ENCODE peak calls at places on chromosomes 4 and X, in seven cellular contexts. W, M, O, P, G, R and T are unnamed samples.

GRCh38 chr4:2322801-2323200 is 60.9 kb upstream of the MXD4 start:
- DNase-seq in R (no peak), P (peak; percentile 18), W (peak; percentile 54), M (no peak), G (no peak), O (peak; percentile 26), T (no peak)

GRCh38 chrX:66233206-66233605 is 69.2 kb downstream of the HEPH start:
- DNase-seq in R (no peak), M (no peak), O (no peak), P (no peak), W (no peak), G (no peak), T (no peak)

GRCh38 chr4:162461952-162462351 is 298.2 kb upstream of the FSTL5 start:
- DNase-seq in R (peak; percentile 37), M (no peak), G (peak; percentile 11), O (no peak), W (no peak), P (no peak), T (no peak)

GRCh38 chr4:72067051-72067450 is 35.3 kb downstream of the NPFFR2 start:
- DNase-seq in W (no peak), P (no peak), G (no peak), M (no peak), R (no peak), O (no peak), T (no peak)

GRCh38 chrX:42686296-42686695 is 91.7 kb downstream of the PPP1R2C start:
- DNase-seq in G (no peak), W (no peak), O (no peak), M (no peak), P (no peak), R (peak; percentile 61), T (no peak)

GRCh38 chrX:77200663-77201062 is 246.5 kb upstream of the FGF16 start:
- DNase-seq in W (no peak), M (no peak), P (no peak), R (no peak), O (no peak), G (no peak), T (no peak)

GRCh38 chrX:108235990-108236389 is 144.4 kb downstream of the ATG4A start:
- DNase-seq in P (no peak), R (no peak), O (no peak), W (no peak), G (no peak), M (no peak), T (no peak)

GRCh38 chrX:69072486-69073006 is 92.7 kb downstream of the PJA1 start:
- DNase-seq in M (no peak), W (no peak), P (no peak), G (no peak), R (no peak), O (no peak), T (no peak)

GRCh38 chr4:179695175-179695574 is 2252.9 kb upstream of the AGA start:
- DNase-seq in O (peak; percentile 86), R (peak; percentile 10), P (no peak), G (peak; percentile 88), M (no peak), W (no peak), T (no peak)

GRCh38 chr4:155491336-155492131 is 114.8 kb upstream of the MAP9 start:
- DNase-seq in G (peak; percentile 17), W (no peak), P (no peak), M (no peak), O (no peak), R (no peak), T (no peak)

GRCh38 chrX:148507413-148507812 is 7.0 kb downstream of the AFF2 start:
- DNase-seq in M (no peak), G (no peak), O (no peak), R (no peak), P (peak; percentile 25), W (no peak), T (no peak)

GRCh38 chrX:38798956-38799355 is 2.3 kb upstream of the MID1IP1 start:
- DNase-seq in G (peak; percentile 38), W (no peak), M (no peak), R (peak; percentile 67), O (no peak), P (peak; percentile 64), T (peak; percentile 40)

GRCh38 chrX:63363788-63364187 is 12.7 kb upstream of the SPIN4 start:
- DNase-seq in O (no peak), P (no peak), G (no peak), W (no peak), R (peak; percentile 4), M (no peak), T (no peak)

GRCh38 chr4:128275351-128275750 is 12.3 kb downstream of the PGRMC2 start:
- DNase-seq in G (no peak), O (no peak), P (peak; percentile 55), R (peak; percentile 53), W (no peak), M (no peak), T (no peak)

GRCh38 chr4:80619070-80619674 is 283.6 kb downstream of the CFAP299 start:
- DNase-seq in O (no peak), W (no peak), G (no peak), M (no peak), R (peak; percentile 22), P (no peak), T (no peak)

GRCh38 chrX:65985922-65986588 is 53.8 kb downstream of the VSIG4 start:
- DNase-seq in P (peak; percentile 41), R (peak; percentile 79), O (peak; percentile 3), M (peak; percentile 48), G (peak; percentile 57), W (peak; percentile 10), T (no peak)

GRCh38 chrX:40546870-40547269 is 33.9 kb upstream of the ATP6AP2 start:
- DNase-seq in O (no peak), M (no peak), G (no peak), P (no peak), W (no peak), R (no peak), T (no peak)

GRCh38 chr4:82577451-82577850 is 15.7 kb upstream of the TMEM150C start:
- DNase-seq in P (no peak), W (no peak), O (no peak), M (no peak), G (peak; percentile 32), R (no peak), T (no peak)

GRCh38 chr4:95541889-95542607 is 6.7 kb downstream of the UNC5C start:
- DNase-seq in G (peak; percentile 76), M (no peak), R (no peak), P (no peak), W (no peak), O (no peak), T (no peak)

GRCh38 chrX:118116308-118117068 is at the start of gene KLHL13:
- DNase-seq in P (peak; percentile 1), M (peak; percentile 29), O (no peak), W (no peak), R (no peak), G (no peak), T (no peak)

GRCh38 chr4:18733956-18734872 is 712.7 kb upstream of the LCORL start:
- DNase-seq in M (no peak), G (no peak), P (no peak), R (no peak), W (no peak), O (no peak), T (no peak)

GRCh38 chr4:80254114-80254513 is 12.3 kb upstream of the FGF5 start:
- DNase-seq in O (no peak), M (no peak), P (no peak), R (no peak), W (no peak), G (no peak), T (no peak)

GRCh38 chrX:24034485-24034884 is 7.5 kb upstream of the KLHL15 start:
- DNase-seq in O (no peak), P (no peak), W (no peak), R (no peak), G (no peak), M (no peak), T (no peak)

GRCh38 chr4:1939664-1940509 is 68.7 kb downstream of the NSD2 start:
- DNase-seq in M (no peak), P (peak; percentile 72), R (peak; percentile 89), G (peak; percentile 69), O (peak; percentile 65), W (peak; percentile 86), T (peak; percentile 66)

GRCh38 chrX:109624641-109625311 is at the start of gene KCNE5:
- DNase-seq in R (no peak), G (peak; percentile 29), O (no peak), W (no peak), M (no peak), P (no peak), T (no peak)

GRCh38 chr4:7043521-7044414 is 596 bp downstream of the TADA2B start:
- DNase-seq in W (no peak), O (no peak), R (no peak), G (peak; percentile 55), P (peak; percentile 45), M (peak; percentile 60), T (no peak)

GRCh38 chr4:7045961-7046921 is 3.1 kb downstream of the TADA2B start:
- DNase-seq in R (no peak), O (no peak), G (no peak), M (no peak), W (no peak), P (peak; percentile 59), T (no peak)

GRCh38 chr4:7046971-7047370 is 3.8 kb downstream of the TADA2B start:
- DNase-seq in O (no peak), R (no peak), G (no peak), M (no peak), P (no peak), W (no peak), T (no peak)

GRCh38 chr4:7044415-7044930 is 1.3 kb downstream of the TADA2B start:
- DNase-seq in W (no peak), M (no peak), O (no peak), P (no peak), G (peak; percentile 19), R (no peak), T (no peak)

DNA sequence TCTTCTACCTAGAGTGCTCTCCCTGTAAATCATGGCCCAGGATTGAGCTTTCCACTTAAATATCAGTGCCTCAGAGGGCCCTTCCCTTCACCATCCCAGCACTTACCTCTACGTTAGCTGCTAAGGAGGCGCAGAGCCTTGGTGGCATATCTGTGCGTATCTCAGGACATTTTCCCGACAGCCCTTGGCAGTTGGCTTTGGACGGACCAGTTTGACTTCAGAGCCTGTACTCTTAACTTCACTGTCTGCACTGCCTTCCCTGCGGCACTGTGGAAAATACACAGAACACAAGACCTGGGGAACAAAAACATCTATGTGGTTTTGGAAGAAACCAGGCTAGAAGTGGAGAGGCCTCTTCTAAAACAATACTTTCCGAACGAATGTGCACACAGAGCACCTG is 2.4 kb downstream of the TADA2B start:
- DNase-seq in P (no peak), M (no peak), W (no peak), R (no peak), G (no peak), O (no peak), T (no peak)
- H3K4me3 ChIP-seq in P (peak overlapping the region; percentile 27), M (peak overlapping the region; percentile 21), W (no peak overlapping the region), R (no peak overlapping the region), G (peak overlapping the region; percentile 94), O (no peak overlapping the region), T (no peak overlapping the region)

GRCh38 chr4:187460016-187460415 is 535.6 kb upstream of the ZFP42 start:
- DNase-seq in G (no peak), M (no peak), O (no peak), W (no peak), R (no peak), P (no peak), T (no peak)
- H3K4me3 ChIP-seq in G (no peak overlapping the region), M (no peak overlapping the region), O (no peak overlapping the region), W (no peak overlapping the region), R (no peak overlapping the region), P (no peak overlapping the region), T (no peak overlapping the region)

GRCh38 chrX:129980540-129981206 is 1.8 kb upstream of the BCORL1 start:
- DNase-seq in R (no peak), M (no peak), G (no peak), W (no peak), P (no peak), O (no peak), T (no peak)
- H3K4me3 ChIP-seq in R (no peak overlapping the region), M (peak overlapping the region; percentile 41), G (peak overlapping the region; percentile 79), W (no peak overlapping the region), P (peak overlapping the region; percentile 61), O (peak overlapping the region; percentile 59), T (no peak overlapping the region)

GRCh38 chr4:116925900-116926457 is 159.4 kb downstream of the TRAM1L1 start:
- DNase-seq in W (no peak), O (no peak), P (no peak), M (no peak), R (no peak), G (peak; percentile 29), T (no peak)
- H3K4me3 ChIP-seq in W (no peak overlapping the region), O (no peak overlapping the region), P (no peak overlapping the region), M (no peak overlapping the region), R (no peak overlapping the region), G (no peak overlapping the region), T (no peak overlapping the region)